ENCODE peak calls at places on chromosome 20, in five cellular contexts. R, X, Y, C and Z are unnamed samples.

GRCh38 chr20:52204136-52204535 is 12.6 kb upstream of the ZFP64 start:
- DNase-seq in R (no peak), C (no peak), X (no peak), Y (no peak), Z (no peak)

GRCh38 chr20:62694868-62695267 is 13.8 kb upstream of the NTSR1 start:
- DNase-seq in X (no peak), C (no peak), Y (no peak), R (no peak), Z (no peak)

GRCh38 chr20:48846516-48847492 is 19.0 kb upstream of the PREX1 start:
- DNase-seq in Y (peak; percentile 62), X (no peak), C (peak; percentile 47), R (no peak), Z (no peak)

GRCh38 chr20:10115021-10115420 is 80.2 kb downstream of the ANKEF1 start:
- DNase-seq in X (no peak), Y (no peak), C (no peak), R (no peak), Z (no peak)

GRCh38 chr20:59434950-59435349 is 134.5 kb downstream of the EDN3 start:
- DNase-seq in Y (no peak), X (no peak), R (no peak), C (no peak), Z (no peak)

GRCh38 chr20:10113746-10114145 is 79.0 kb downstream of the ANKEF1 start:
- DNase-seq in C (no peak), Y (no peak), R (no peak), X (no peak), Z (no peak)

GRCh38 chr20:19688031-19688806 is 69.8 kb upstream of the RIN2 start:
- DNase-seq in X (peak; percentile 83), R (peak; percentile 72), Y (peak; percentile 2), C (peak; percentile 80), Z (peak; percentile 48)

GRCh38 chr20:61308171-61308795 is 56.2 kb downstream of the CDH4 start:
- DNase-seq in Y (no peak), R (no peak), C (no peak), X (no peak), Z (no peak)

GRCh38 chr20:47356220-47356525 is 326 bp downstream of the ZMYND8 start:
- DNase-seq in Y (no peak), C (no peak), R (no peak), X (no peak), Z (no peak)

GRCh38 chr20:973785-974194 is 28.3 kb downstream of the RSPO4 start:
- DNase-seq in C (no peak), Y (peak; percentile 19), R (no peak), X (peak; percentile 62), Z (no peak)

GRCh38 chr20:4243071-4243470 is 227.7 kb upstream of the RNF24 start:
- DNase-seq in Y (no peak), X (peak; percentile 53), C (no peak), R (no peak), Z (no peak)

GRCh38 chr20:10264166-10264558 is 45.5 kb downstream of the SNAP25 start:
- DNase-seq in X (no peak), R (no peak), Y (no peak), C (no peak), Z (no peak)

GRCh38 chr20:38229376-38230252 is 30.9 kb downstream of the KIAA1755 start:
- DNase-seq in C (no peak), R (no peak), Y (no peak), X (no peak), Z (no peak)

GRCh38 chr20:63531686-63532448 is 5.3 kb downstream of the PTK6 start:
- DNase-seq in X (no peak), R (no peak), Y (no peak), C (no peak), Z (no peak)

GRCh38 chr20:32966382-32966781 is 37.9 kb downstream of the SUN5 start:
- DNase-seq in Y (no peak), X (no peak), C (no peak), R (no peak), Z (no peak)

GRCh38 chr20:62329389-62330377 is 26.9 kb downstream of the ADRM1 start:
- DNase-seq in X (no peak), C (no peak), R (no peak), Y (no peak), Z (no peak)

GRCh38 chr20:56400001-56400640 is 7.7 kb downstream of the CSTF1 start:
- DNase-seq in R (no peak), C (peak; percentile 65), Y (peak; percentile 52), X (peak; percentile 82), Z (peak; percentile 18)